ENCODE peak calls at places on chromosomes 1 and 21, in seven cellular contexts. D is prostate gland, L is pancreas, I is A549, X is OCI-LY7, Q is lower lobe of right lung, G is heart left ventricle. F is an unnamed sample.

GRCh38 chr1:92276082-92276481 is 22.7 kb downstream of the GLMN start:
- DNase-seq in D (no peak), L (no peak), I (no peak), X (no peak), Q (no peak), G (no peak), F (no peak)

GRCh38 chr1:143698016-143698415 is 273.8 kb downstream of the FAM72C start:
- DNase-seq in D (no peak), L (peak), I (peak), X (peak), Q (peak), G (no peak), F (no peak)

GRCh38 chr1:203252678-203253077 is 23.2 kb upstream of the CHIT1 start:
- DNase-seq in D (no peak), L (no peak), I (no peak), X (no peak), Q (no peak), G (no peak), F (no peak)

GRCh38 chr1:39687243-39687642 is 4.0 kb downstream of the HPCAL4 start:
- DNase-seq in D (no peak), L (no peak), I (no peak), X (no peak), Q (no peak), G (no peak), F (no peak)

GRCh38 chr1:227901906-227902640 is 45.7 kb downstream of the WNT9A start:
- DNase-seq in D (no peak), L (peak), I (peak), X (no peak), Q (peak), G (peak), F (peak)

GRCh38 chr1:30782361-30783243 is 25.0 kb upstream of the LAPTM5 start:
- DNase-seq in D (peak), L (peak), I (peak), X (peak), Q (peak), G (peak), F (peak)

GRCh38 chr1:54051936-54052469 is 1.0 kb downstream of the TMEM59 start:
- DNase-seq in D (no peak), L (no peak), I (no peak), X (peak), Q (no peak), G (no peak), F (no peak)

GRCh38 chr1:84505167-84506001 is 802 bp upstream of the SPATA1 start:
- DNase-seq in D (peak), L (no peak), I (no peak), X (peak), Q (no peak), G (peak), F (peak)

GRCh38 chr1:50880373-50880772 is 79.7 kb downstream of the FAF1 start:
- DNase-seq in D (no peak), L (no peak), I (no peak), X (no peak), Q (no peak), G (no peak), F (no peak)

GRCh38 chr1:114033219-114033706 is 54.0 kb downstream of the OLFML3 start:
- DNase-seq in D (no peak), L (no peak), I (peak), X (peak), Q (no peak), G (no peak), F (no peak)

GRCh38 chr1:226717256-226717909 is 21.7 kb downstream of the ITPKB start:
- DNase-seq in D (no peak), L (no peak), I (no peak), X (peak), Q (peak), G (no peak), F (no peak)

GRCh38 chr21:21712761-21713558 is 714.8 kb downstream of the NCAM2 start:
- DNase-seq in D (no peak), L (no peak), I (no peak), X (no peak), Q (no peak), G (no peak), F (no peak)

GRCh38 chr21:34592120-34592561 is 22.8 kb downstream of the RCAN1 start:
- DNase-seq in D (no peak), L (peak), I (no peak), X (no peak), Q (no peak), G (peak), F (peak)

GRCh38 chr21:31670065-31670464 is 10.6 kb downstream of the SOD1 start:
- DNase-seq in D (no peak), L (no peak), I (no peak), X (no peak), Q (no peak), G (no peak), F (no peak)

GRCh38 chr1:205547932-205548827 is 43.7 kb downstream of the CDK18 start:
- DNase-seq in D (no peak), L (no peak), I (no peak), X (no peak), Q (no peak), G (no peak), F (peak)

GRCh38 chr21:36027352-36027751 is 33.0 kb downstream of the SETD4 start:
- DNase-seq in D (no peak), L (no peak), I (no peak), X (no peak), Q (no peak), G (no peak), F (no peak)

GRCh38 chr1:13451399-13451965 is 41.2 kb downstream of the PRAMEF20 start:
- DNase-seq in D (no peak), L (no peak), I (no peak), X (no peak), Q (no peak), G (no peak), F (no peak)

GRCh38 chr1:51750729-51751128 is 127.8 kb downstream of the NRDC start:
- DNase-seq in D (no peak), L (no peak), I (no peak), X (no peak), Q (no peak), G (no peak), F (no peak)

GRCh38 chr1:8284167-8284566 is 33.7 kb upstream of the SLC45A1 start:
- DNase-seq in D (no peak), L (no peak), I (no peak), X (no peak), Q (no peak), G (no peak), F (no peak)

GRCh38 chr1:47805826-47806450 is 191.2 kb downstream of the TRABD2B start:
- DNase-seq in D (no peak), L (no peak), I (no peak), X (no peak), Q (no peak), G (no peak), F (no peak)

GRCh38 chr1:94481473-94481933 is 60.1 kb downstream of the F3 start:
- DNase-seq in D (peak), L (no peak), I (peak), X (peak), Q (peak), G (peak), F (no peak)

GRCh38 chr1:21314797-21315396 is 24.6 kb upstream of the ECE1 start:
- DNase-seq in D (no peak), L (no peak), I (no peak), X (no peak), Q (no peak), G (no peak), F (no peak)

GRCh38 chr21:32056791-32057190 is 184.0 kb downstream of the HUNK start:
- DNase-seq in D (no peak), L (no peak), I (no peak), X (no peak), Q (no peak), G (no peak), F (no peak)

GRCh38 chr1:116508984-116509980 is 61.5 kb downstream of the CD58 start:
- DNase-seq in D (no peak), L (no peak), I (peak), X (no peak), Q (no peak), G (no peak), F (no peak)

GRCh38 chr1:3013371-3014038 is 7.8 kb upstream of the ACTRT2 start:
- DNase-seq in D (no peak), L (no peak), I (no peak), X (no peak), Q (peak), G (no peak), F (no peak)

GRCh38 chr1:233045591-233045990 is 95.2 kb downstream of the NTPCR start:
- DNase-seq in D (no peak), L (no peak), I (no peak), X (no peak), Q (no peak), G (no peak), F (no peak)

GRCh38 chr1:218182455-218182854 is 102.6 kb upstream of the RRP15 start:
- DNase-seq in D (no peak), L (no peak), I (no peak), X (no peak), Q (no peak), G (no peak), F (no peak)

GRCh38 chr21:32309906-32310460 is 11.3 kb downstream of the MRAP start:
- DNase-seq in D (no peak), L (no peak), I (no peak), X (no peak), Q (no peak), G (no peak), F (no peak)

GRCh38 chr1:55640708-55641473 is 425.7 kb upstream of the USP24 start:
- DNase-seq in D (peak), L (no peak), I (no peak), X (no peak), Q (peak), G (peak), F (peak)

GRCh38 chr1:218748071-218748470 is 402.9 kb downstream of the TGFB2 start:
- DNase-seq in D (no peak), L (no peak), I (no peak), X (no peak), Q (no peak), G (no peak), F (no peak)

GRCh38 chr1:46096269-46097148 is 35.9 kb downstream of the PIK3R3 start:
- DNase-seq in D (no peak), L (no peak), I (no peak), X (peak), Q (no peak), G (no peak), F (no peak)

GRCh38 chr21:44405948-44406872 is 49.1 kb upstream of the LRRC3 start:
- DNase-seq in D (no peak), L (no peak), I (no peak), X (no peak), Q (no peak), G (no peak), F (no peak)

GRCh38 chr1:231929311-231929710 is 302.7 kb downstream of the DISC1 start:
- DNase-seq in D (no peak), L (no peak), I (no peak), X (no peak), Q (no peak), G (peak), F (no peak)

GRCh38 chr1:161989108-161989507 is 34.6 kb downstream of the OLFML2B start:
- DNase-seq in D (no peak), L (no peak), I (peak), X (no peak), Q (no peak), G (no peak), F (no peak)

GRCh38 chr1:27878038-27878437 is 5.7 kb downstream of the THEMIS2 start:
- DNase-seq in D (no peak), L (peak), I (no peak), X (no peak), Q (no peak), G (no peak), F (no peak)

GRCh38 chr1:174825127-174825526 is 174.6 kb upstream of the CACYBP start:
- DNase-seq in D (no peak), L (no peak), I (no peak), X (no peak), Q (no peak), G (no peak), F (no peak)

GRCh38 chr1:203906932-203907331 is 45.5 kb downstream of the SNRPE start:
- DNase-seq in D (no peak), L (no peak), I (peak), X (no peak), Q (no peak), G (no peak), F (no peak)

GRCh38 chr1:167482184-167482583 is 36.1 kb downstream of the CD247 start:
- DNase-seq in D (no peak), L (no peak), I (no peak), X (no peak), Q (no peak), G (no peak), F (no peak)

GRCh38 chr1:170174395-170174794 is 28.6 kb downstream of the NTMT2 start:
- DNase-seq in D (no peak), L (no peak), I (no peak), X (no peak), Q (no peak), G (no peak), F (no peak)

GRCh38 chr21:29217818-29218252 is 80.9 kb upstream of the BACH1 start:
- DNase-seq in D (no peak), L (no peak), I (peak), X (no peak), Q (no peak), G (no peak), F (no peak)

DNA sequence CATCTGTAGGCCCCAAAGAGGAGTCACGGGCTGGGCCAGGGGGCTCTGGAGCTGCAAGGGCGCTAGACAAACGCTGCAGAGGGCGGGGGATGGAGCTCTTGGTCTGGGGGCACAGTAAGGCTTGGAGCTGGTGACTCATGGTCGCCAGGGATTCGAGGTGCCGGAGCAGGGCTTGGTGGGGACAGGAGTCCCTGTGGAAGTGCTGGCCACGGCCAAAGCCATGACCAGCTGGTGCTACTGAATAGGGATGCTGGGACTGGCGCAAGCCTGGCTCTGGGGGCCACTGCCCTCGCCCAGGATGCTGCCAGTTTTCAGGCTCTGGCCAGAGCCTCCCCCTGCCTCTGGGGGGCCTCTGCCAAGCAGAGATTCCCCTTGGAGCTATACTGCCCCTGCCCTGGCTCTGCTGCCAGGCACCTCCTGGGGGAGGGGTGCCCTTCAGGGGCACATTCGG is 25.2 kb downstream of the SPOCD1 start:
- DNase-seq in D (no peak), L (peak), I (no peak), X (no peak), Q (peak), G (no peak), F (no peak)
- H3K27ac ChIP-seq in D (no peak), L (no peak), I (no peak), X (no peak), Q (no peak), G (no peak), F (no peak)

DNA sequence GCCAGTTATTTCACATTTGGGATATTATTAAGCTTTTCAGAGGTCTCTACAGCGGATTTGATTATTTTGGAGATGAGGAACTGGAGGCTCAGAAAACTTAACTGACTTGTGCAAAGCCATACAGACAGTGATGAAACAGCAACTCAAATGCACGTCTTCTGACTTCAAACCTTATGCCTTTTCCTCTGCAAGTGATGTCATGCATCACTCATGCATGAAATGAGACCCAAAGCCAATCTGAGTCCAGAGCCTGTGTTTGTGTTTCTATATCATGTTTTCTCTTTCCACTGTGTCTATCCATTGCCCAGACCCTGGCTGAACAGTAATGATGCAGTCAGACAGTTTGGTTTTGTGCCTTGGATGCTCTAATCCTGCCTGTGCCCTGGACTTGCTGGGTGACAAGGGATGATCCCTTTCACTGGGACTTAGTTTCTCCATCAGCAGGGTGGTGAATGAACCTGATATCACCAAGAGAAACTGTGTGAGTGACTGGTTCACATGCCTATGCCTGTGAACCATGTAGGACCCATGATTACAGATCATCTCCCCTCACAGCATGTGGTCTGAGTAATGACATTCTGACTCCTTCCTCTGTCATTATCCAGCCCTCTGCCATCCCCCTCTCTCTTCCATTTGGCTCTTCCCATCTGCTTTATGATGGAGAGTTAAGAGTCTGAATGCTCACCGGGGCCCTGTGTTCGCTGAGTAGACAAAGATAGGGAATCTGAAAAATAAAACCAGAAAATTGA is 33.4 kb downstream of the SLAMF6 start:
- DNase-seq in D (no peak), L (no peak), I (no peak), X (peak), Q (no peak), G (no peak), F (no peak)
- H3K27ac ChIP-seq in D (no peak), L (no peak), I (no peak), X (peak), Q (no peak), G (no peak), F (no peak)

DNA sequence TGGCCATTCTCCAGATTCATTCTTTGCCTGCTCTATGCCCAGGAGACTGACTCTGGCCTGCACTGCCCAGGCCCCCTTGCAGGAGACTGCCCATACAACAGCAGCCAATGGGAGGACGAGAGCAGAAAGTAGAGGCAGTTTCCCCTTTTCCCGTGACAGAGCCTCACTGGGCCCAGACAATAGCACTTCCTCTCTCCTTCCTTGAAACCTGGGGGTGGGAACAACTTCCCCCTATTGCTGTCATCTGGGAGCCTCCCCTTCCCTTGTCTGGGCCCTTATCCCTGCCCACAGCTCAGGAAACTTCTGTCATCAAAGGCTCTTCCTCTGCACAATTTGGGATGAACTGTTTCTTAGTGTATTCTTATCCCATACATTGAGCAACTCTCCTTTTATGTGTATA is 60.8 kb upstream of the KCNJ15 start:
- DNase-seq in D (no peak), L (no peak), I (no peak), X (no peak), Q (no peak), G (peak), F (no peak)
- H3K27ac ChIP-seq in D (no peak), L (no peak), I (no peak), X (no peak), Q (no peak), G (no peak), F (no peak)

GRCh38 chr1:212892108-212892507 is 34.0 kb downstream of the FLVCR1 start:
- DNase-seq in D (no peak), L (no peak), I (no peak), X (no peak), Q (no peak), G (no peak), F (no peak)
- H3K27ac ChIP-seq in D (no peak), L (no peak), I (no peak), X (no peak), Q (no peak), G (no peak), F (no peak)

GRCh38 chr1:164842891-164843290 is 283.9 kb downstream of the PBX1 start:
- DNase-seq in D (no peak), L (no peak), I (no peak), X (no peak), Q (no peak), G (no peak), F (no peak)
- H3K27ac ChIP-seq in D (no peak), L (no peak), I (no peak), X (no peak), Q (no peak), G (no peak), F (no peak)

F was measured in tibial artery.